ENCODE peak calls at places on chromosome 10, in six cellular contexts. One of them, this sample, is unnamed.

GRCh38 chr10:112361951-112362770 is 11.8 kb upstream of the ACSL5 start:
- DNase-seq in glutamatergic neuron: no peak
- DNase-seq in A549: no peak
- DNase-seq in AG04450: no peak
- DNase-seq in endothelial cell: peak
- DNase-seq in esophagus squamous epithelium: no peak
- DNase-seq in this sample: peak

GRCh38 chr10:89853796-89854195 is 152.4 kb downstream of the KIF20B start:
- DNase-seq in esophagus squamous epithelium: no peak
- DNase-seq in endothelial cell: peak
- DNase-seq in AG04450: no peak
- DNase-seq in A549: no peak
- DNase-seq in glutamatergic neuron: peak
- DNase-seq in this sample: no peak

GRCh38 chr10:118041316-118041715 is 5.4 kb downstream of the RAB11FIP2 start:
- DNase-seq in endothelial cell: no peak
- DNase-seq in AG04450: no peak
- DNase-seq in A549: no peak
- DNase-seq in esophagus squamous epithelium: no peak
- DNase-seq in glutamatergic neuron: no peak
- DNase-seq in this sample: no peak

GRCh38 chr10:31157125-31157983 is 125.7 kb upstream of the ZNF438 start:
- DNase-seq in endothelial cell: no peak
- DNase-seq in esophagus squamous epithelium: no peak
- DNase-seq in glutamatergic neuron: no peak
- DNase-seq in AG04450: peak
- DNase-seq in A549: no peak
- DNase-seq in this sample: peak

GRCh38 chr10:35398355-35398754 is 62.0 kb downstream of the CCNY start:
- DNase-seq in esophagus squamous epithelium: no peak
- DNase-seq in AG04450: no peak
- DNase-seq in glutamatergic neuron: no peak
- DNase-seq in A549: no peak
- DNase-seq in endothelial cell: no peak
- DNase-seq in this sample: no peak

GRCh38 chr10:119821172-119821571 is 51.5 kb downstream of the MCMBP start:
- DNase-seq in endothelial cell: no peak
- DNase-seq in esophagus squamous epithelium: no peak
- DNase-seq in glutamatergic neuron: no peak
- DNase-seq in A549: no peak
- DNase-seq in AG04450: no peak
- DNase-seq in this sample: no peak

GRCh38 chr10:3906511-3907111 is 121.6 kb upstream of the KLF6 start:
- DNase-seq in esophagus squamous epithelium: no peak
- DNase-seq in endothelial cell: no peak
- DNase-seq in AG04450: peak
- DNase-seq in glutamatergic neuron: no peak
- DNase-seq in A549: no peak
- DNase-seq in this sample: no peak

GRCh38 chr10:17453377-17454091 is 861 bp downstream of the ST8SIA6 start:
- DNase-seq in A549: peak
- DNase-seq in glutamatergic neuron: peak
- DNase-seq in esophagus squamous epithelium: no peak
- DNase-seq in AG04450: no peak
- DNase-seq in endothelial cell: peak
- DNase-seq in this sample: no peak

GRCh38 chr10:100749309-100750217 is 4.2 kb downstream of the PAX2 start:
- DNase-seq in glutamatergic neuron: peak
- DNase-seq in AG04450: no peak
- DNase-seq in A549: no peak
- DNase-seq in esophagus squamous epithelium: no peak
- DNase-seq in endothelial cell: no peak
- DNase-seq in this sample: no peak

GRCh38 chr10:88041243-88042161 is 178.1 kb downstream of the PTEN start:
- DNase-seq in AG04450: no peak
- DNase-seq in endothelial cell: no peak
- DNase-seq in esophagus squamous epithelium: no peak
- DNase-seq in glutamatergic neuron: no peak
- DNase-seq in A549: no peak
- DNase-seq in this sample: no peak

GRCh38 chr10:48649349-48649944 is 35.2 kb upstream of the WDFY4 start:
- DNase-seq in AG04450: no peak
- DNase-seq in endothelial cell: no peak
- DNase-seq in esophagus squamous epithelium: no peak
- DNase-seq in glutamatergic neuron: no peak
- DNase-seq in A549: no peak
- DNase-seq in this sample: no peak

GRCh38 chr10:72318383-72319262 is 36.1 kb downstream of the DNAJB12 start:
- DNase-seq in glutamatergic neuron: no peak
- DNase-seq in A549: no peak
- DNase-seq in endothelial cell: no peak
- DNase-seq in AG04450: no peak
- DNase-seq in esophagus squamous epithelium: no peak
- DNase-seq in this sample: no peak

GRCh38 chr10:86592413-86592812 is 61.9 kb upstream of the OPN4 start:
- DNase-seq in A549: no peak
- DNase-seq in esophagus squamous epithelium: no peak
- DNase-seq in glutamatergic neuron: no peak
- DNase-seq in AG04450: no peak
- DNase-seq in endothelial cell: no peak
- DNase-seq in this sample: no peak

GRCh38 chr10:71880425-71881306 is 29.6 kb upstream of the PSAP start:
- DNase-seq in endothelial cell: no peak
- DNase-seq in A549: no peak
- DNase-seq in esophagus squamous epithelium: no peak
- DNase-seq in AG04450: no peak
- DNase-seq in glutamatergic neuron: no peak
- DNase-seq in this sample: no peak

GRCh38 chr10:88150338-88150737 is 286.9 kb downstream of the PTEN start:
- DNase-seq in A549: peak
- DNase-seq in esophagus squamous epithelium: no peak
- DNase-seq in glutamatergic neuron: no peak
- DNase-seq in AG04450: no peak
- DNase-seq in endothelial cell: no peak
- DNase-seq in this sample: no peak

GRCh38 chr10:7192831-7193348 is 217.9 kb downstream of the SFMBT2 start:
- DNase-seq in glutamatergic neuron: no peak
- DNase-seq in AG04450: no peak
- DNase-seq in A549: no peak
- DNase-seq in esophagus squamous epithelium: no peak
- DNase-seq in endothelial cell: no peak
- DNase-seq in this sample: no peak

GRCh38 chr10:51301644-51302043 is 227.4 kb downstream of the PRKG1 start:
- DNase-seq in A549: no peak
- DNase-seq in esophagus squamous epithelium: no peak
- DNase-seq in glutamatergic neuron: no peak
- DNase-seq in AG04450: peak
- DNase-seq in endothelial cell: no peak
- DNase-seq in this sample: no peak

GRCh38 chr10:100827819-100828743 is 82.7 kb downstream of the PAX2 start:
- DNase-seq in esophagus squamous epithelium: no peak
- DNase-seq in AG04450: no peak
- DNase-seq in glutamatergic neuron: peak
- DNase-seq in A549: peak
- DNase-seq in endothelial cell: peak
- DNase-seq in this sample: no peak

GRCh38 chr10:16777473-16778370 is 39.5 kb downstream of the RSU1 start:
- DNase-seq in A549: peak
- DNase-seq in esophagus squamous epithelium: no peak
- DNase-seq in glutamatergic neuron: no peak
- DNase-seq in endothelial cell: peak
- DNase-seq in AG04450: peak
- DNase-seq in this sample: peak

GRCh38 chr10:86958831-86959736 is 685 bp downstream of the SNCG start:
- DNase-seq in endothelial cell: no peak
- DNase-seq in AG04450: no peak
- DNase-seq in glutamatergic neuron: no peak
- DNase-seq in esophagus squamous epithelium: no peak
- DNase-seq in A549: peak
- DNase-seq in this sample: no peak

GRCh38 chr10:69742928-69743602 is 58.6 kb upstream of the COL13A1 start:
- DNase-seq in glutamatergic neuron: peak
- DNase-seq in esophagus squamous epithelium: no peak
- DNase-seq in endothelial cell: peak
- DNase-seq in A549: no peak
- DNase-seq in AG04450: no peak
- DNase-seq in this sample: no peak

GRCh38 chr10:52135101-52135500 is 179.0 kb upstream of the DKK1 start:
- DNase-seq in AG04450: no peak
- DNase-seq in endothelial cell: no peak
- DNase-seq in A549: no peak
- DNase-seq in glutamatergic neuron: no peak
- DNase-seq in esophagus squamous epithelium: no peak
- DNase-seq in this sample: no peak

GRCh38 chr10:18684416-18684815 is 25.2 kb downstream of the ARL5B start:
- DNase-seq in endothelial cell: no peak
- DNase-seq in glutamatergic neuron: no peak
- DNase-seq in AG04450: no peak
- DNase-seq in A549: no peak
- DNase-seq in esophagus squamous epithelium: no peak
- DNase-seq in this sample: no peak

DNA sequence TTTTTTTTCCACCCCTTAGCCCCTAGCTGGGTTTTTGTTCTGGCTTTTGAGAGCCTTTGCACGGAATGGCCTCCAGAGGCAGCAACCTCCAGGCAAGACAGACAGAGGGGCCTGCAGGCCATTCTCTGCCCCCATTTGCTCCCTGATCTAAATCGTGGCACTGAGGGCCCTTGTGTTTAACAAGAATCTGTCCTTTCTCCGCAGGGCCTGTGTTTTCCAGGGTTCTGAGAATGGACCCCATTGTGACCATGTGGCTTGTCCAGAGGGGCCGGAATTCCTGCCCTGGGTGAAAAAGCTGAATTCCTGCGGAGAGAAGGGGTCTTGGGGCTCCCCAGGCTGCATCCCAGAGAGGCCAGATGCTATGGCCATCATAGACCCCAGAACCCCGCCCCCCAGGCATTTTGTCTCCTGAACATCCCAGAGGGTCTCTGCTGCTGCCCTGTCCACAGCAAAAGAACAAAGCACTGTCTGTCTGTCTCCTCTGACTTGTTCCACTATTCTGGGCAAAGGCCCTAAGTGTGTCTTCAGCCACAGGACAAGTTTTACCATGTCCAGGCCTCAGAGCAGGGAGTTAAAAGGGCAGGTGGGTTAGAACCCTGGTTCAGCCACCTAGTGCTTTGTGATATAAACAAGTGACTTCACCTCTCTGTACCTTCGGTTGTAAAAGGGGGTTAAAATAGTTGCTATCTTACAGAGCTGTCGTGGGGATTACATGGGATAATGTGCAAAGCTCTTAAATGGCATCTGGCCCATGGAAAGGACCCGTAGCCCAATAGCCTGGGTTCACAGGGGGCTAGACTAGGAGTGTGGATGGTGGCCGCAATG is 155.6 kb downstream of the SH3PXD2A start:
- DNase-seq in A549: no peak
- DNase-seq in AG04450: no peak
- DNase-seq in esophagus squamous epithelium: no peak
- DNase-seq in glutamatergic neuron: no peak
- DNase-seq in endothelial cell: no peak
- DNase-seq in this sample: no peak
- TF ChIP-seq CTCF in A549: no peak
- TF ChIP-seq CTCF in AG04450: peak
- TF ChIP-seq CTCF in esophagus squamous epithelium: no peak
- TF ChIP-seq CTCF in glutamatergic neuron: no peak
- TF ChIP-seq CTCF in endothelial cell: no peak
- TF ChIP-seq CTCF in this sample: no peak

GRCh38 chr10:73364964-73365363 is 6.3 kb upstream of the CFAP70 start:
- DNase-seq in glutamatergic neuron: no peak
- DNase-seq in esophagus squamous epithelium: no peak
- DNase-seq in AG04450: no peak
- DNase-seq in endothelial cell: no peak
- DNase-seq in A549: no peak
- DNase-seq in this sample: no peak
- TF ChIP-seq CTCF in glutamatergic neuron: no peak
- TF ChIP-seq CTCF in esophagus squamous epithelium: no peak
- TF ChIP-seq CTCF in AG04450: no peak
- TF ChIP-seq CTCF in endothelial cell: no peak
- TF ChIP-seq CTCF in A549: no peak
- TF ChIP-seq CTCF in this sample: no peak

GRCh38 chr10:114874827-114875541 is 53.4 kb downstream of the FHIP2A start:
- DNase-seq in AG04450: no peak
- DNase-seq in esophagus squamous epithelium: no peak
- DNase-seq in endothelial cell: peak
- DNase-seq in glutamatergic neuron: peak
- DNase-seq in A549: no peak
- DNase-seq in this sample: no peak
- TF ChIP-seq CTCF in AG04450: peak
- TF ChIP-seq CTCF in esophagus squamous epithelium: no peak
- TF ChIP-seq CTCF in endothelial cell: no peak
- TF ChIP-seq CTCF in glutamatergic neuron: no peak
- TF ChIP-seq CTCF in A549: no peak
- TF ChIP-seq CTCF in this sample: peak

GRCh38 chr10:132579027-132579859 is 41.7 kb downstream of the INPP5A start:
- DNase-seq in esophagus squamous epithelium: no peak
- DNase-seq in endothelial cell: no peak
- DNase-seq in A549: no peak
- DNase-seq in glutamatergic neuron: peak
- DNase-seq in AG04450: no peak
- DNase-seq in this sample: no peak

GRCh38 chr10:132575320-132576201 is 38.0 kb downstream of the INPP5A start:
- DNase-seq in AG04450: peak
- DNase-seq in esophagus squamous epithelium: no peak
- DNase-seq in glutamatergic neuron: peak
- DNase-seq in A549: no peak
- DNase-seq in endothelial cell: no peak
- DNase-seq in this sample: peak

GRCh38 chr10:132578287-132578951 is 40.8 kb downstream of the INPP5A start:
- DNase-seq in endothelial cell: no peak
- DNase-seq in A549: no peak
- DNase-seq in glutamatergic neuron: peak
- DNase-seq in esophagus squamous epithelium: no peak
- DNase-seq in AG04450: no peak
- DNase-seq in this sample: no peak

GRCh38 chr10:132576671-132577349 is 39.2 kb downstream of the INPP5A start:
- DNase-seq in AG04450: no peak
- DNase-seq in esophagus squamous epithelium: no peak
- DNase-seq in endothelial cell: no peak
- DNase-seq in glutamatergic neuron: peak
- DNase-seq in A549: no peak
- DNase-seq in this sample: no peak

DNA sequence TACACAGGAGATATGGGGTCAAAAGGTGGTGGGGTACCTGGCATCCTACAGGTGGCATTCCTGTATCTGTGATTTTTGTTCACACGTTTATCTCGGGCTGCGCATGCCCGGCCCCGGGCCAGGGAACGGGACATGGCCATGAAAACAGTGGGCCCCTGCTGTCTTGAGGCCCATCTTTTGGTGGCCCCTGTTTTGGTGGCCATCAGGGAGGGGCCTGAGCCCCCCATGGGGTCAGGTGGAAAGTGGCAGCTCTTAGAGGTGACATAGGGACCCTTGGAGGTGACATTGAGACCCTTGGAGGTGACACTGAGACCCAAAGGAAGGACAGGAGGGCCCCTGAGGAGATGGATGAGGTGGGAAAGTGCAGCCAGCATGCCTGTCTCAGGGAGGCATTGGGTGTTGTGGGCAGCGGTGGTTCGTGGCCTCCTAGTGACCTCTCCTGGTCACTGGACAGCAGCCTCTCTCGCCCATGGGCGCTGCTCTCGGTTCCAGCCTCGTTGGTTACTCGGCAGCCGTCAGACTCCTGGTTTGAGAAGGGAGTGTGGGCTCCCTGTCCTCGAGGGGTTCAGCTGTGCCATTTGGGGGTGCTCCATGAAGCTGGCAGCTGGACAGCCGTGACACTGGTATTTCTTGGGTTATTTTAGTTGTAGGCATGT is 39.9 kb downstream of the INPP5A start:
- DNase-seq in esophagus squamous epithelium: no peak
- DNase-seq in A549: no peak
- DNase-seq in endothelial cell: no peak
- DNase-seq in glutamatergic neuron: peak
- DNase-seq in AG04450: no peak
- DNase-seq in this sample: no peak
- TF ChIP-seq CTCF in esophagus squamous epithelium: no peak
- TF ChIP-seq CTCF in A549: peak
- TF ChIP-seq CTCF in endothelial cell: no peak
- TF ChIP-seq CTCF in glutamatergic neuron: no peak
- TF ChIP-seq CTCF in AG04450: no peak
- TF ChIP-seq CTCF in this sample: no peak